ENCODE peak calls at places on chromosomes 12 and 14, in six cellular contexts. W is mesenchymal stem cell; E is uterus; B is effector memory CD4-positive, alpha-beta T cell; X is fibroblast of lung; C is lung. M is an unnamed sample. For H3K4me1, the result is how much of the 10 kb centered on the place peaks cover.

GRCh38 chr12:9910716-9911421 is 21.3 kb downstream of the CLEC2A start:
- DNase-seq in B (no peak), W (peak), C (no peak), X (no peak), E (no peak), M (no peak)

GRCh38 chr14:75450381-75451276 is 22.8 kb downstream of the JDP2 start:
- DNase-seq in W (no peak), C (peak), E (peak), B (no peak), X (peak), M (no peak)

GRCh38 chr14:35406811-35407630 is 2.5 kb upstream of the NFKBIA start:
- DNase-seq in X (peak), B (no peak), E (peak), W (peak), C (peak), M (peak)

GRCh38 chr14:91360490-91361235 is 57.0 kb downstream of the CCDC88C start:
- DNase-seq in W (no peak), E (no peak), X (no peak), B (no peak), C (no peak), M (no peak)

GRCh38 chr12:87142346-87142745 is 886.2 kb upstream of the MGAT4C start:
- DNase-seq in C (no peak), W (no peak), X (peak), B (no peak), E (no peak), M (no peak)

GRCh38 chr14:90177537-90178189 is 78.7 kb upstream of the PSMC1 start:
- DNase-seq in X (peak), B (no peak), C (no peak), W (peak), E (no peak), M (no peak)

GRCh38 chr12:108759914-108760313 is 28.6 kb upstream of the CORO1C start:
- DNase-seq in X (no peak), C (no peak), E (no peak), W (no peak), B (no peak), M (no peak)

GRCh38 chr12:6333566-6333965 is 8.3 kb downstream of the TNFRSF1A start:
- DNase-seq in W (peak), C (no peak), E (no peak), X (peak), B (no peak), M (no peak)

GRCh38 chr12:93146278-93146939 is 217.3 kb upstream of the EEA1 start:
- DNase-seq in E (no peak), B (no peak), W (no peak), C (no peak), X (peak), M (no peak)

GRCh38 chr14:95730126-95730525 is 16.2 kb upstream of the TCL1A start:
- DNase-seq in B (no peak), X (no peak), W (no peak), E (no peak), C (no peak), M (no peak)

GRCh38 chr14:24249230-24250021 is 7.0 kb upstream of the TINF2 start:
- DNase-seq in X (no peak), C (no peak), E (no peak), B (no peak), W (no peak), M (no peak)

GRCh38 chr14:80954771-80955299 is 586 bp upstream of the TSHR start:
- DNase-seq in W (peak), C (peak), E (peak), B (peak), X (peak), M (peak)

GRCh38 chr12:104998423-104999346 is 12.6 kb downstream of the NOPCHAP1 start:
- DNase-seq in C (peak), E (no peak), B (no peak), X (no peak), W (no peak), M (no peak)

GRCh38 chr12:104886418-104887401 is 71.4 kb downstream of the SLC41A2 start:
- DNase-seq in X (peak), E (no peak), C (no peak), B (no peak), W (peak), M (no peak)

DNA sequence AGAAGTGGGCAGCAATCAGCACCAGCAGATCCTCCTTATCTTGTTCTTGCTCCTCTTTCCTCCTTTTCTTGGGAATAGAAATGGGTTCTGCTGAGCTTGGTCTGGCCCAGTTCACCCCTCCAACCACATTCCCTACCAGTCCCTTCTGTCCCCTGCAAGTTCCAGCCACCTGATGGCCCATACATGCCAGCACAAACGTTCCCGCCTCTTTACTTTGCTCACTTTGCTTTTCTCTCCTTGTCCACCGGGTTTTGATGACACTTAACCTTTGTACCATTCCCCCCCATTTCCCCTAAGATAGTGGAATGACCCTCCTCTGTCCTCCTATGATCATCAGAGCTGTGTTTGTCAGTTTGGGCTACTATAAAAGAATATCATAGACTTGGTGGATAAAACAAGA is 23.4 kb upstream of the EML1 start:
- DNase-seq in X (no peak), B (no peak), E (peak), W (no peak), C (no peak), M (no peak)
- H3K4me1 ChIP-seq in X (under half), B (under half), E (under half), W (under half), C (under half), M (under half)

DNA sequence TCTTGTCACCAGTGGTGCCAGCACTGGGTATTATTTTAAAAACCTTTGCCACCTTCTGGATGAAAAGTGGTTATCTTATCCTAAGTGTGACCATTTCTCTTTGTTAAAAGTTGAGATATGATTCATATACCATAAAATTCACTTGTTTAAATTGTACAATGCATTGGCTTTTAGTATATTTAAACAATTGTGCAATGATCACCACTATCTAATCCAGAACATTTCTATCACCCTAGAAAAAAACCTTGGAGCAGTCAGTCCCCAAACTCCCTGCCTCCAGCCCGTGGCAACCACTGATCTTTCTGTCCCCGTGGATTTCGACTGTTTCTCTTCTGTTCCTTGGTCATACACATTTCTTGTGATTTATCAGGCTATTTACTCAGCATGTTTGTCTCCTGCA is 28.3 kb downstream of the SH2B3 start:
- DNase-seq in B (no peak), W (peak), E (no peak), C (no peak), X (no peak), M (no peak)
- H3K27ac ChIP-seq in B (peak), W (peak), E (peak), C (peak), X (peak), M (peak)

GRCh38 chr14:93960108-93960475 is 16.3 kb downstream of the ASB2 start:
- DNase-seq in B (no peak), X (peak), W (no peak), E (no peak), C (no peak), M (no peak)

GRCh38 chr14:93959239-93960107 is 16.9 kb downstream of the ASB2 start:
- DNase-seq in B (peak), E (peak), X (peak), C (peak), W (peak), M (peak)

GRCh38 chr14:93957333-93957710 is 19.0 kb downstream of the ASB2 start:
- DNase-seq in X (no peak), B (no peak), C (no peak), W (no peak), E (no peak), M (no peak)

GRCh38 chr14:93957751-93958566 is 18.4 kb downstream of the ASB2 start:
- DNase-seq in W (no peak), B (no peak), E (no peak), C (no peak), X (no peak), M (no peak)

DNA sequence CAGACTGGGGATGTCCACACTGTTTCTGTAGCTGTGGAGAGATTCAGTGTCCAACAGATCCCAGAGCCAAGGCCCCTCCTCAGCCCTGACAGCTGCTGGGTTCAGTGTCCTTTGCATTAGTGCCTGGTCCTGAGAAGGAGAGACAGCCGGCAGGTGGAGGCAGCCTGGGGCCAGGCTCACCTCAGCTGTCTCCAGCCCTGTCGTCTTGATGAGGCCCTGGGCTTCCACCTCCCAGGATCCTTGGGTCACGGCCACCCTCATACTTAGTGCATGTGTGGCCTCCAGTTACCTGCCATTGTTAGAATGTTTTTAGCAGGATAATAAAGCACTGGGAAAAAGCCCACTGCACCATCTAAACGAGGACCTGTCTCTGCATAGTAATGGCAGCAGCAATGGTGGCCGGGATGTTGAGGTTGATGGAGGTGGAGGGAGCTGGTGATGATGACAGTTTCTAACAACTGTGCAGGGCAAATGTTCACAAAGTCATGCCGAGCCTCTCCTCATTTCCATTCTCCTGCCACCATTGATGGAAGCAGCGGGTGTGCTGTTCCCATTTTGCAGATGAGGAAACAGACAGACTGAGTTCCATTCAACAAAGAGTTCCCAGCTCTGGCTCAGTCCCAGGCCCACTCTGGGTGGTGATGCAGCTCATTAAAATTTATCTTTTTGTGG is 17.7 kb downstream of the ASB2 start:
- DNase-seq in X (no peak), W (no peak), C (no peak), E (no peak), B (no peak), M (no peak)
- H3K4me1 ChIP-seq in X (under half), W (half or more), C (under half), E (under half), B (half or more), M (half or more)

GRCh38 chr12:115388139-115388538 is 704.2 kb upstream of the TBX3 start:
- DNase-seq in X (no peak), E (no peak), B (no peak), C (no peak), W (no peak), M (no peak)
- H3K27ac ChIP-seq in X (no peak), E (no peak), B (no peak), C (no peak), W (no peak), M (no peak)

DNA sequence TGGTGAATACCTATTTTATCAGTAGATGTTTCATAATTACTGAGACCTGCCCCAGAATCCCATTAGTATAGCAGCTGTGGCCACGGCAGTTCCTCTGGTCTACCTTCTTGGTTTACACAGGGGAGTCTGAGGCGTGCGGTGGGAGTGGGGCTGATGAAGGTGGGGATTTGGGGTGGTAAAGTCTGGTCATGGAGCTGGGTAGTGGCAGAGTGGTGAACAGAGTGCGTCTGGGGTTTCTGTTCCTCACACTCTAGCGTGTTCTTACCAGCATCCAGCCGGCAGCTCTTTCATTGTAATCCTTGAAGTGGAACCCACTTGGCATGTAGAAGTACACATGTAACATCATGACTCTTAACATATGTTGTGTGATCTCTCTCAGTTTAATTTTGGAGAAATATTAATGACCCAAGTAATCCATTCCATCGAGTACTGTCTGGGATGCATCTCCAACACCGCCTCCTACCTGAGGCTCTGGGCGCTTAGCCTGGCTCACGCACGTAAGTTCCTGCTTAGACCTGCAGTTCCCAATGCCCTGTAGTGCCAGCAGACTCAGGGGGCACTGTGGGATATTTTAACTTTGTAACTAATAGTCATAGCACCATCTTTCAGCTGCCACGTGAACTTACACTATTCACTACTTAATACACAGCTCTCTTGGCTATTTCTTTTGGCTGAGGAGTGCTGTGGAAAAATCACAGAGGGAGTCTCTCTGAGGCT is 7.9 kb upstream of the DNAH10 start:
- DNase-seq in E (no peak), X (no peak), W (no peak), B (no peak), C (no peak), M (no peak)
- H3K4me1 ChIP-seq in E (under half), X (under half), W (under half), B (under half), C (under half), M (under half)